ENCODE peak calls at places on chromosome 2, in seven cellular contexts. One of them, this sample, is unnamed.

GRCh38 chr2:53515435-53516332 is 251.9 kb upstream of the CHAC2 start:
- DNase-seq in CD8-positive, alpha-beta T cell: no peak
- DNase-seq in thyroid gland: no peak
- DNase-seq in nephron progenitor cell: no peak
- DNase-seq in sigmoid colon: no peak
- DNase-seq in activated CD8-positive, alpha-beta memory T cell treated with anti-CD3 and anti-CD28 coated beads for 48 hours: no peak
- DNase-seq in NCI-H510A treated with DMSO at 0.1 percent for 48 hours: peak
- DNase-seq in this sample: no peak

GRCh38 chr2:195648780-195649179 is 8.2 kb upstream of the SLC39A10 start:
- DNase-seq in CD8-positive, alpha-beta T cell: no peak
- DNase-seq in thyroid gland: no peak
- DNase-seq in nephron progenitor cell: no peak
- DNase-seq in sigmoid colon: no peak
- DNase-seq in activated CD8-positive, alpha-beta memory T cell treated with anti-CD3 and anti-CD28 coated beads for 48 hours: no peak
- DNase-seq in NCI-H510A treated with DMSO at 0.1 percent for 48 hours: no peak
- DNase-seq in this sample: no peak

GRCh38 chr2:85175369-85176299 is 42.4 kb downstream of the TCF7L1 start:
- DNase-seq in CD8-positive, alpha-beta T cell: no peak
- DNase-seq in thyroid gland: peak
- DNase-seq in nephron progenitor cell: peak
- DNase-seq in sigmoid colon: no peak
- DNase-seq in activated CD8-positive, alpha-beta memory T cell treated with anti-CD3 and anti-CD28 coated beads for 48 hours: no peak
- DNase-seq in NCI-H510A treated with DMSO at 0.1 percent for 48 hours: peak
- DNase-seq in this sample: no peak

GRCh38 chr2:213806125-213806726 is 522.0 kb downstream of the SPAG16 start:
- DNase-seq in CD8-positive, alpha-beta T cell: no peak
- DNase-seq in thyroid gland: no peak
- DNase-seq in nephron progenitor cell: no peak
- DNase-seq in sigmoid colon: no peak
- DNase-seq in activated CD8-positive, alpha-beta memory T cell treated with anti-CD3 and anti-CD28 coated beads for 48 hours: no peak
- DNase-seq in NCI-H510A treated with DMSO at 0.1 percent for 48 hours: peak
- DNase-seq in this sample: no peak

GRCh38 chr2:45833968-45834344 is 182.5 kb downstream of the PRKCE start:
- DNase-seq in CD8-positive, alpha-beta T cell: no peak
- DNase-seq in thyroid gland: peak
- DNase-seq in nephron progenitor cell: no peak
- DNase-seq in sigmoid colon: no peak
- DNase-seq in activated CD8-positive, alpha-beta memory T cell treated with anti-CD3 and anti-CD28 coated beads for 48 hours: no peak
- DNase-seq in NCI-H510A treated with DMSO at 0.1 percent for 48 hours: no peak
- DNase-seq in this sample: no peak

GRCh38 chr2:235616846-235617245 is 123.0 kb downstream of the AGAP1 start:
- DNase-seq in CD8-positive, alpha-beta T cell: no peak
- DNase-seq in thyroid gland: no peak
- DNase-seq in nephron progenitor cell: no peak
- DNase-seq in sigmoid colon: no peak
- DNase-seq in activated CD8-positive, alpha-beta memory T cell treated with anti-CD3 and anti-CD28 coated beads for 48 hours: no peak
- DNase-seq in NCI-H510A treated with DMSO at 0.1 percent for 48 hours: no peak
- DNase-seq in this sample: no peak

GRCh38 chr2:230723363-230723762 is 10.7 kb downstream of the CAB39 start:
- DNase-seq in CD8-positive, alpha-beta T cell: peak
- DNase-seq in thyroid gland: no peak
- DNase-seq in nephron progenitor cell: no peak
- DNase-seq in sigmoid colon: no peak
- DNase-seq in activated CD8-positive, alpha-beta memory T cell treated with anti-CD3 and anti-CD28 coated beads for 48 hours: no peak
- DNase-seq in NCI-H510A treated with DMSO at 0.1 percent for 48 hours: no peak
- DNase-seq in this sample: no peak

GRCh38 chr2:158745866-158746382 is 49.2 kb upstream of the DAPL1 start:
- DNase-seq in CD8-positive, alpha-beta T cell: no peak
- DNase-seq in thyroid gland: no peak
- DNase-seq in nephron progenitor cell: no peak
- DNase-seq in sigmoid colon: no peak
- DNase-seq in activated CD8-positive, alpha-beta memory T cell treated with anti-CD3 and anti-CD28 coated beads for 48 hours: no peak
- DNase-seq in NCI-H510A treated with DMSO at 0.1 percent for 48 hours: no peak
- DNase-seq in this sample: no peak

GRCh38 chr2:15313657-15314056 is 247.5 kb downstream of the NBAS start:
- DNase-seq in CD8-positive, alpha-beta T cell: no peak
- DNase-seq in thyroid gland: no peak
- DNase-seq in nephron progenitor cell: no peak
- DNase-seq in sigmoid colon: no peak
- DNase-seq in activated CD8-positive, alpha-beta memory T cell treated with anti-CD3 and anti-CD28 coated beads for 48 hours: no peak
- DNase-seq in NCI-H510A treated with DMSO at 0.1 percent for 48 hours: no peak
- DNase-seq in this sample: no peak

GRCh38 chr2:29228276-29228675 is 113.1 kb downstream of the CLIP4 start:
- DNase-seq in CD8-positive, alpha-beta T cell: no peak
- DNase-seq in thyroid gland: no peak
- DNase-seq in nephron progenitor cell: no peak
- DNase-seq in sigmoid colon: no peak
- DNase-seq in activated CD8-positive, alpha-beta memory T cell treated with anti-CD3 and anti-CD28 coated beads for 48 hours: no peak
- DNase-seq in NCI-H510A treated with DMSO at 0.1 percent for 48 hours: no peak
- DNase-seq in this sample: peak

GRCh38 chr2:163736433-163737168 is 793 bp upstream of the FIGN start:
- DNase-seq in CD8-positive, alpha-beta T cell: no peak
- DNase-seq in thyroid gland: peak
- DNase-seq in nephron progenitor cell: peak
- DNase-seq in sigmoid colon: peak
- DNase-seq in activated CD8-positive, alpha-beta memory T cell treated with anti-CD3 and anti-CD28 coated beads for 48 hours: no peak
- DNase-seq in NCI-H510A treated with DMSO at 0.1 percent for 48 hours: peak
- DNase-seq in this sample: no peak

GRCh38 chr2:149169653-149170052 is 131.2 kb downstream of the LYPD6B start:
- DNase-seq in CD8-positive, alpha-beta T cell: no peak
- DNase-seq in thyroid gland: no peak
- DNase-seq in nephron progenitor cell: no peak
- DNase-seq in sigmoid colon: no peak
- DNase-seq in activated CD8-positive, alpha-beta memory T cell treated with anti-CD3 and anti-CD28 coated beads for 48 hours: no peak
- DNase-seq in NCI-H510A treated with DMSO at 0.1 percent for 48 hours: peak
- DNase-seq in this sample: no peak